ENCODE peak calls at places on chromosomes 4 and X, in four cellular contexts. One of them, this sample, is unnamed.

GRCh38 chr4:1981251-1982055 is 27.3 kb downstream of the NELFA start:
- DNase-seq in EL: no peak
- DNase-seq in substantia nigra: no peak
- DNase-seq in nucleus accumbens: no peak
- DNase-seq in this sample: peak; percentile 31

GRCh38 chr4:14897217-14897616 is 105.1 kb upstream of the CPEB2 start:
- DNase-seq in EL: no peak
- DNase-seq in substantia nigra: no peak
- DNase-seq in nucleus accumbens: no peak
- DNase-seq in this sample: no peak

GRCh38 chrX:150870487-150871340 is 27.8 kb downstream of the CD99L2 start:
- DNase-seq in EL: no peak
- DNase-seq in substantia nigra: no peak
- DNase-seq in nucleus accumbens: no peak
- DNase-seq in this sample: no peak

GRCh38 chrX:49001521-49002090 is 458 bp downstream of the GRIPAP1 start:
- DNase-seq in EL: peak; percentile 53
- DNase-seq in substantia nigra: no peak
- DNase-seq in nucleus accumbens: no peak
- DNase-seq in this sample: peak; percentile 75

GRCh38 chrX:68823413-68824151 is 5.2 kb upstream of the EFNB1 start:
- DNase-seq in EL: no peak
- DNase-seq in substantia nigra: no peak
- DNase-seq in nucleus accumbens: no peak
- DNase-seq in this sample: no peak

GRCh38 chr4:144650311-144650820 is 4.4 kb downstream of the HHIP start:
- DNase-seq in EL: no peak
- DNase-seq in substantia nigra: no peak
- DNase-seq in nucleus accumbens: no peak
- DNase-seq in this sample: no peak

GRCh38 chrX:16484338-16484737 is 165.6 kb upstream of the S100G start:
- DNase-seq in EL: peak; percentile 85
- DNase-seq in substantia nigra: no peak
- DNase-seq in nucleus accumbens: no peak
- DNase-seq in this sample: no peak

GRCh38 chrX:46325312-46325877 is 219.8 kb downstream of the ZNF674 start:
- DNase-seq in EL: peak; percentile 84
- DNase-seq in substantia nigra: no peak
- DNase-seq in nucleus accumbens: no peak
- DNase-seq in this sample: no peak

GRCh38 chrX:140712413-140713173 is 3.0 kb downstream of the LINC00632 start:
- DNase-seq in EL: peak; percentile 38
- DNase-seq in substantia nigra: peak; percentile 59
- DNase-seq in nucleus accumbens: peak; percentile 23
- DNase-seq in this sample: no peak

GRCh38 chr4:8278421-8279287 is 9.1 kb downstream of the HTRA3 start:
- DNase-seq in EL: peak; percentile 87
- DNase-seq in substantia nigra: no peak
- DNase-seq in nucleus accumbens: no peak
- DNase-seq in this sample: no peak